ENCODE peak calls at places on chromosomes 11 and 22, in seven cellular contexts. One of them, this sample, is unnamed.

GRCh38 chr11:2206291-2206690 is 34.7 kb upstream of the TH start:
- DNase-seq in NCI-H1092: no peak
- DNase-seq in D341Med: no peak
- DNase-seq in CD4-positive, alpha-beta T cell: no peak
- DNase-seq in HT1080: no peak
- DNase-seq in T-helper 2 cell treated with Interferon-gamma antibody and Interleukin-4, amounts not matched to agents 5 μg/mL and 100 μg/mL, for 36 hours: no peak
- DNase-seq in endothelial cell: peak
- DNase-seq in this sample: no peak

GRCh38 chr11:129544691-129545090 is 169.0 kb downstream of the BARX2 start:
- DNase-seq in endothelial cell: no peak
- DNase-seq in D341Med: no peak
- DNase-seq in T-helper 2 cell treated with Interferon-gamma antibody and Interleukin-4, amounts not matched to agents 5 μg/mL and 100 μg/mL, for 36 hours: no peak
- DNase-seq in HT1080: no peak
- DNase-seq in NCI-H1092: no peak
- DNase-seq in CD4-positive, alpha-beta T cell: no peak
- DNase-seq in this sample: no peak

GRCh38 chr11:114187173-114187572 is 109.0 kb upstream of the NNMT start:
- DNase-seq in endothelial cell: no peak
- DNase-seq in NCI-H1092: no peak
- DNase-seq in D341Med: no peak
- DNase-seq in CD4-positive, alpha-beta T cell: no peak
- DNase-seq in HT1080: no peak
- DNase-seq in T-helper 2 cell treated with Interferon-gamma antibody and Interleukin-4, amounts not matched to agents 5 μg/mL and 100 μg/mL, for 36 hours: no peak
- DNase-seq in this sample: no peak

GRCh38 chr11:70267405-70267950 is 3.0 kb upstream of the PPFIA1 start:
- DNase-seq in D341Med: no peak
- DNase-seq in T-helper 2 cell treated with Interferon-gamma antibody and Interleukin-4, amounts not matched to agents 5 μg/mL and 100 μg/mL, for 36 hours: no peak
- DNase-seq in endothelial cell: no peak
- DNase-seq in NCI-H1092: no peak
- DNase-seq in HT1080: no peak
- DNase-seq in CD4-positive, alpha-beta T cell: no peak
- DNase-seq in this sample: no peak

GRCh38 chr11:120182790-120183491 is 27.9 kb upstream of the OAF start:
- DNase-seq in T-helper 2 cell treated with Interferon-gamma antibody and Interleukin-4, amounts not matched to agents 5 μg/mL and 100 μg/mL, for 36 hours: no peak
- DNase-seq in D341Med: peak
- DNase-seq in CD4-positive, alpha-beta T cell: no peak
- DNase-seq in HT1080: peak
- DNase-seq in endothelial cell: peak
- DNase-seq in NCI-H1092: peak
- DNase-seq in this sample: peak

GRCh38 chr11:115916596-115916995 is 412.4 kb upstream of the CADM1 start:
- DNase-seq in T-helper 2 cell treated with Interferon-gamma antibody and Interleukin-4, amounts not matched to agents 5 μg/mL and 100 μg/mL, for 36 hours: no peak
- DNase-seq in NCI-H1092: peak
- DNase-seq in HT1080: no peak
- DNase-seq in D341Med: no peak
- DNase-seq in CD4-positive, alpha-beta T cell: no peak
- DNase-seq in endothelial cell: no peak
- DNase-seq in this sample: no peak

GRCh38 chr11:128457874-128458273 is 129.5 kb downstream of the ETS1 start:
- DNase-seq in HT1080: no peak
- DNase-seq in endothelial cell: no peak
- DNase-seq in CD4-positive, alpha-beta T cell: no peak
- DNase-seq in T-helper 2 cell treated with Interferon-gamma antibody and Interleukin-4, amounts not matched to agents 5 μg/mL and 100 μg/mL, for 36 hours: no peak
- DNase-seq in NCI-H1092: no peak
- DNase-seq in D341Med: no peak
- DNase-seq in this sample: no peak

GRCh38 chr22:37033605-37034430 is 14.3 kb downstream of the MPST start:
- DNase-seq in D341Med: no peak
- DNase-seq in endothelial cell: no peak
- DNase-seq in CD4-positive, alpha-beta T cell: no peak
- DNase-seq in NCI-H1092: no peak
- DNase-seq in HT1080: no peak
- DNase-seq in T-helper 2 cell treated with Interferon-gamma antibody and Interleukin-4, amounts not matched to agents 5 μg/mL and 100 μg/mL, for 36 hours: no peak
- DNase-seq in this sample: no peak

GRCh38 chr11:26443617-26444016 is 111.7 kb downstream of the ANO3 start:
- DNase-seq in D341Med: no peak
- DNase-seq in CD4-positive, alpha-beta T cell: no peak
- DNase-seq in HT1080: no peak
- DNase-seq in NCI-H1092: no peak
- DNase-seq in endothelial cell: no peak
- DNase-seq in T-helper 2 cell treated with Interferon-gamma antibody and Interleukin-4, amounts not matched to agents 5 μg/mL and 100 μg/mL, for 36 hours: no peak
- DNase-seq in this sample: no peak

GRCh38 chr11:108813086-108813485 is 148.2 kb downstream of the DDX10 start:
- DNase-seq in HT1080: no peak
- DNase-seq in D341Med: no peak
- DNase-seq in CD4-positive, alpha-beta T cell: no peak
- DNase-seq in T-helper 2 cell treated with Interferon-gamma antibody and Interleukin-4, amounts not matched to agents 5 μg/mL and 100 μg/mL, for 36 hours: no peak
- DNase-seq in NCI-H1092: no peak
- DNase-seq in endothelial cell: no peak
- DNase-seq in this sample: no peak

GRCh38 chr22:17770180-17771077 is 3.8 kb downstream of the BID start:
- DNase-seq in NCI-H1092: no peak
- DNase-seq in endothelial cell: no peak
- DNase-seq in CD4-positive, alpha-beta T cell: no peak
- DNase-seq in HT1080: no peak
- DNase-seq in T-helper 2 cell treated with Interferon-gamma antibody and Interleukin-4, amounts not matched to agents 5 μg/mL and 100 μg/mL, for 36 hours: no peak
- DNase-seq in D341Med: no peak
- DNase-seq in this sample: no peak

GRCh38 chr22:50461536-50461935 is 13.3 kb downstream of the SBF1 start:
- DNase-seq in T-helper 2 cell treated with Interferon-gamma antibody and Interleukin-4, amounts not matched to agents 5 μg/mL and 100 μg/mL, for 36 hours: no peak
- DNase-seq in NCI-H1092: no peak
- DNase-seq in CD4-positive, alpha-beta T cell: no peak
- DNase-seq in HT1080: no peak
- DNase-seq in endothelial cell: no peak
- DNase-seq in D341Med: no peak
- DNase-seq in this sample: no peak

GRCh38 chr11:79390477-79390876 is 50.4 kb downstream of the TENM4 start:
- DNase-seq in T-helper 2 cell treated with Interferon-gamma antibody and Interleukin-4, amounts not matched to agents 5 μg/mL and 100 μg/mL, for 36 hours: no peak
- DNase-seq in CD4-positive, alpha-beta T cell: no peak
- DNase-seq in NCI-H1092: no peak
- DNase-seq in D341Med: no peak
- DNase-seq in HT1080: no peak
- DNase-seq in endothelial cell: no peak
- DNase-seq in this sample: no peak

GRCh38 chr22:36562261-36562835 is 33.4 kb upstream of the EIF3D start:
- DNase-seq in CD4-positive, alpha-beta T cell: no peak
- DNase-seq in HT1080: peak
- DNase-seq in T-helper 2 cell treated with Interferon-gamma antibody and Interleukin-4, amounts not matched to agents 5 μg/mL and 100 μg/mL, for 36 hours: no peak
- DNase-seq in NCI-H1092: no peak
- DNase-seq in D341Med: no peak
- DNase-seq in endothelial cell: no peak
- DNase-seq in this sample: peak

GRCh38 chr11:47393163-47394049 is 15.0 kb upstream of the SLC39A13 start:
- DNase-seq in NCI-H1092: no peak
- DNase-seq in endothelial cell: no peak
- DNase-seq in D341Med: peak
- DNase-seq in CD4-positive, alpha-beta T cell: no peak
- DNase-seq in T-helper 2 cell treated with Interferon-gamma antibody and Interleukin-4, amounts not matched to agents 5 μg/mL and 100 μg/mL, for 36 hours: no peak
- DNase-seq in HT1080: peak
- DNase-seq in this sample: no peak

GRCh38 chr11:61362542-61362875 is 335 bp downstream of the TMEM138 start:
- DNase-seq in D341Med: peak
- DNase-seq in endothelial cell: peak
- DNase-seq in T-helper 2 cell treated with Interferon-gamma antibody and Interleukin-4, amounts not matched to agents 5 μg/mL and 100 μg/mL, for 36 hours: no peak
- DNase-seq in CD4-positive, alpha-beta T cell: no peak
- DNase-seq in HT1080: no peak
- DNase-seq in NCI-H1092: no peak
- DNase-seq in this sample: peak

GRCh38 chr11:1706634-1707400 is 9.8 kb downstream of the KRTAP5-6 start:
- DNase-seq in CD4-positive, alpha-beta T cell: no peak
- DNase-seq in HT1080: peak
- DNase-seq in T-helper 2 cell treated with Interferon-gamma antibody and Interleukin-4, amounts not matched to agents 5 μg/mL and 100 μg/mL, for 36 hours: no peak
- DNase-seq in NCI-H1092: no peak
- DNase-seq in D341Med: peak
- DNase-seq in endothelial cell: no peak
- DNase-seq in this sample: peak

GRCh38 chr11:6615882-6616585 is 3.2 kb downstream of the TPP1 start:
- DNase-seq in T-helper 2 cell treated with Interferon-gamma antibody and Interleukin-4, amounts not matched to agents 5 μg/mL and 100 μg/mL, for 36 hours: no peak
- DNase-seq in D341Med: no peak
- DNase-seq in NCI-H1092: no peak
- DNase-seq in HT1080: peak
- DNase-seq in endothelial cell: no peak
- DNase-seq in CD4-positive, alpha-beta T cell: no peak
- DNase-seq in this sample: no peak

GRCh38 chr11:69915151-69915500 is 95.9 kb upstream of the FGF3 start:
- DNase-seq in endothelial cell: no peak
- DNase-seq in CD4-positive, alpha-beta T cell: no peak
- DNase-seq in NCI-H1092: no peak
- DNase-seq in T-helper 2 cell treated with Interferon-gamma antibody and Interleukin-4, amounts not matched to agents 5 μg/mL and 100 μg/mL, for 36 hours: no peak
- DNase-seq in D341Med: no peak
- DNase-seq in HT1080: peak
- DNase-seq in this sample: peak

GRCh38 chr11:87338046-87338639 is 300.4 kb downstream of the TMEM135 start:
- DNase-seq in CD4-positive, alpha-beta T cell: no peak
- DNase-seq in HT1080: no peak
- DNase-seq in T-helper 2 cell treated with Interferon-gamma antibody and Interleukin-4, amounts not matched to agents 5 μg/mL and 100 μg/mL, for 36 hours: no peak
- DNase-seq in D341Med: no peak
- DNase-seq in endothelial cell: no peak
- DNase-seq in NCI-H1092: no peak
- DNase-seq in this sample: no peak

GRCh38 chr11:128180446-128181089 is 406.8 kb downstream of the ETS1 start:
- DNase-seq in HT1080: peak
- DNase-seq in D341Med: no peak
- DNase-seq in CD4-positive, alpha-beta T cell: no peak
- DNase-seq in NCI-H1092: no peak
- DNase-seq in T-helper 2 cell treated with Interferon-gamma antibody and Interleukin-4, amounts not matched to agents 5 μg/mL and 100 μg/mL, for 36 hours: no peak
- DNase-seq in endothelial cell: no peak
- DNase-seq in this sample: peak

GRCh38 chr11:66288138-66288865 is 641 bp downstream of the YIF1A start:
- DNase-seq in D341Med: no peak
- DNase-seq in HT1080: no peak
- DNase-seq in CD4-positive, alpha-beta T cell: no peak
- DNase-seq in endothelial cell: no peak
- DNase-seq in T-helper 2 cell treated with Interferon-gamma antibody and Interleukin-4, amounts not matched to agents 5 μg/mL and 100 μg/mL, for 36 hours: no peak
- DNase-seq in NCI-H1092: no peak
- DNase-seq in this sample: no peak

GRCh38 chr11:69044111-69045013 is 4.4 kb upstream of the TPCN2 start:
- DNase-seq in T-helper 2 cell treated with Interferon-gamma antibody and Interleukin-4, amounts not matched to agents 5 μg/mL and 100 μg/mL, for 36 hours: no peak
- DNase-seq in NCI-H1092: no peak
- DNase-seq in D341Med: peak
- DNase-seq in HT1080: peak
- DNase-seq in endothelial cell: peak
- DNase-seq in CD4-positive, alpha-beta T cell: no peak
- DNase-seq in this sample: peak

GRCh38 chr11:76209956-76210885 is 3.9 kb upstream of the WNT11 start:
- DNase-seq in endothelial cell: peak
- DNase-seq in CD4-positive, alpha-beta T cell: peak
- DNase-seq in D341Med: peak
- DNase-seq in HT1080: no peak
- DNase-seq in NCI-H1092: peak
- DNase-seq in T-helper 2 cell treated with Interferon-gamma antibody and Interleukin-4, amounts not matched to agents 5 μg/mL and 100 μg/mL, for 36 hours: peak
- DNase-seq in this sample: no peak

GRCh38 chr11:4605057-4605456 is 3.0 kb downstream of the TRIM68 start:
- DNase-seq in NCI-H1092: no peak
- DNase-seq in CD4-positive, alpha-beta T cell: no peak
- DNase-seq in T-helper 2 cell treated with Interferon-gamma antibody and Interleukin-4, amounts not matched to agents 5 μg/mL and 100 μg/mL, for 36 hours: no peak
- DNase-seq in HT1080: no peak
- DNase-seq in endothelial cell: no peak
- DNase-seq in D341Med: no peak
- DNase-seq in this sample: no peak